ENCODE peak calls at places on chromosomes 7 and 10, in ten cellular contexts. D, F, C, K, Z, H, T, B, S and V are unnamed samples.
A peak's percentile ranks its signal among the peaks of the same experiment; 100 is the strongest.

GRCh38 chr7:79258826-79259225 is 194.6 kb downstream of the MAGI2 start:
- DNase-seq in D (no peak), F (no peak), C (no peak), K (no peak), Z (no peak), H (no peak), T (no peak), B (no peak), S (no peak), V (no peak)

GRCh38 chr7:30836991-30837390 is 65.8 kb downstream of the MINDY4 start:
- DNase-seq in D (no peak), F (no peak), C (no peak), K (no peak), Z (no peak), H (no peak), T (no peak), B (no peak), S (no peak), V (no peak)

GRCh38 chr10:71088054-71088453 is 124.3 kb upstream of the UNC5B start:
- DNase-seq in D (no peak), F (no peak), C (no peak), K (no peak), Z (no peak), H (peak; percentile 19), T (no peak), B (no peak), S (no peak), V (no peak)

GRCh38 chr10:104334965-104335650 is 3.2 kb downstream of the ITPRIP start:
- DNase-seq in D (no peak), F (no peak), C (peak; percentile 16), K (no peak), Z (peak; percentile 70), H (peak; percentile 56), T (peak; percentile 32), B (no peak), S (peak; percentile 20), V (no peak)

GRCh38 chr10:76892766-76893479 is 744.7 kb downstream of the KCNMA1 start:
- DNase-seq in D (no peak), F (no peak), C (no peak), K (no peak), Z (no peak), H (no peak), T (no peak), B (no peak), S (no peak), V (no peak)

GRCh38 chr10:98478430-98479222 is 31.9 kb upstream of the HPS1 start:
- DNase-seq in D (no peak), F (no peak), C (no peak), K (no peak), Z (no peak), H (no peak), T (no peak), B (no peak), S (peak; percentile 9), V (no peak)

GRCh38 chr7:35985126-35985754 is 167.8 kb upstream of the EEPD1 start:
- DNase-seq in D (peak; percentile 83), F (peak; percentile 84), C (peak; percentile 83), K (peak; percentile 88), Z (peak; percentile 80), H (peak; percentile 89), T (peak; percentile 92), B (peak; percentile 65), S (peak; percentile 73), V (peak; percentile 47)

GRCh38 chr10:62818426-62819011 is 2.4 kb upstream of the EGR2 start:
- DNase-seq in D (no peak), F (peak; percentile 68), C (peak; percentile 52), K (no peak), Z (peak; percentile 62), H (no peak), T (peak; percentile 68), B (no peak), S (no peak), V (no peak)

GRCh38 chr7:5690931-5691461 is 90.5 kb downstream of the RNF216 start:
- DNase-seq in D (peak; percentile 35), F (no peak), C (no peak), K (no peak), Z (no peak), H (peak; percentile 76), T (peak; percentile 75), B (no peak), S (peak; percentile 66), V (no peak)

GRCh38 chr7:11415101-11415500 is 416.9 kb downstream of the THSD7A start:
- DNase-seq in D (no peak), F (no peak), C (no peak), K (no peak), Z (no peak), H (no peak), T (no peak), B (no peak), S (no peak), V (no peak)

GRCh38 chr7:99540542-99540941 is 11.4 kb downstream of the FAM200A start:
- DNase-seq in D (no peak), F (no peak), C (no peak), K (no peak), Z (no peak), H (no peak), T (no peak), B (no peak), S (no peak), V (no peak)

GRCh38 chr7:26653430-26653911 is 210.9 kb downstream of the SKAP2 start:
- DNase-seq in D (no peak), F (no peak), C (no peak), K (no peak), Z (peak; percentile 78), H (no peak), T (peak; percentile 61), B (no peak), S (peak; percentile 7), V (no peak)

GRCh38 chr7:129698516-129699418 is 87.2 kb downstream of the NRF1 start:
- DNase-seq in D (no peak), F (no peak), C (no peak), K (no peak), Z (no peak), H (no peak), T (no peak), B (peak; percentile 50), S (no peak), V (peak; percentile 19)

GRCh38 chr7:45890902-45891461 is 2.7 kb downstream of the IGFBP1 start:
- DNase-seq in D (no peak), F (no peak), C (no peak), K (peak; percentile 76), Z (peak; percentile 77), H (no peak), T (no peak), B (peak; percentile 47), S (peak; percentile 57), V (peak; percentile 22)

GRCh38 chr7:12754179-12754578 is 66.7 kb downstream of the ARL4A start:
- DNase-seq in D (no peak), F (no peak), C (no peak), K (no peak), Z (no peak), H (no peak), T (peak; percentile 40), B (no peak), S (peak; percentile 35), V (no peak)

GRCh38 chr10:86817246-86817645 is 60.8 kb downstream of the BMPR1A start:
- DNase-seq in D (no peak), F (no peak), C (no peak), K (no peak), Z (no peak), H (no peak), T (no peak), B (no peak), S (no peak), V (no peak)

GRCh38 chr10:126904807-126905686 is at the start of gene DOCK1:
- DNase-seq in D (peak; percentile 32), F (peak; percentile 78), C (peak; percentile 80), K (no peak), Z (no peak), H (peak; percentile 83), T (peak; percentile 90), B (peak; percentile 67), S (peak; percentile 60), V (peak; percentile 38)

GRCh38 chr7:12327922-12328321 is 75.7 kb downstream of the VWDE start:
- DNase-seq in D (no peak), F (no peak), C (no peak), K (no peak), Z (no peak), H (no peak), T (no peak), B (no peak), S (no peak), V (no peak)

GRCh38 chr10:98390406-98390805 is 24.6 kb downstream of the PYROXD2 start:
- DNase-seq in D (no peak), F (no peak), C (no peak), K (no peak), Z (no peak), H (no peak), T (no peak), B (no peak), S (no peak), V (no peak)

GRCh38 chr10:51137741-51138529 is 63.6 kb downstream of the PRKG1 start:
- DNase-seq in D (no peak), F (no peak), C (no peak), K (no peak), Z (no peak), H (no peak), T (no peak), B (no peak), S (peak; percentile 86), V (no peak)

GRCh38 chr7:122415510-122415909 is 111.0 kb upstream of the FEZF1 start:
- DNase-seq in D (no peak), F (no peak), C (no peak), K (no peak), Z (no peak), H (no peak), T (no peak), B (no peak), S (no peak), V (no peak)

GRCh38 chr7:55552320-55553086 is 19.8 kb downstream of the VOPP1 start:
- DNase-seq in D (peak; percentile 44), F (peak; percentile 21), C (no peak), K (no peak), Z (peak; percentile 90), H (no peak), T (no peak), B (no peak), S (peak; percentile 75), V (no peak)

GRCh38 chr10:20955355-20955893 is 58.3 kb upstream of the NEBL start:
- DNase-seq in D (no peak), F (no peak), C (no peak), K (no peak), Z (no peak), H (no peak), T (no peak), B (no peak), S (peak; percentile 19), V (no peak)

GRCh38 chr10:576130-576465 is 113.4 kb downstream of the DIP2C start:
- DNase-seq in D (no peak), F (no peak), C (no peak), K (no peak), Z (no peak), H (no peak), T (no peak), B (no peak), S (peak; percentile 88), V (no peak)

GRCh38 chr10:56286096-56286495 is 75.0 kb downstream of the ZWINT start:
- DNase-seq in D (no peak), F (no peak), C (no peak), K (no peak), Z (no peak), H (no peak), T (no peak), B (no peak), S (no peak), V (no peak)

GRCh38 chr10:81600185-81600584 is 274.8 kb upstream of the NRG3 start:
- DNase-seq in D (no peak), F (no peak), C (no peak), K (no peak), Z (no peak), H (no peak), T (no peak), B (peak; percentile 30), S (peak; percentile 52), V (no peak)

GRCh38 chr7:41943098-41943577 is 240.2 kb upstream of the INHBA start:
- DNase-seq in D (peak; percentile 86), F (peak; percentile 92), C (peak; percentile 78), K (peak; percentile 86), Z (peak; percentile 68), H (peak; percentile 93), T (peak; percentile 92), B (peak; percentile 77), S (peak; percentile 76), V (peak; percentile 21)

GRCh38 chr10:119233821-119234220 is 26.4 kb downstream of the GRK5 start:
- DNase-seq in D (no peak), F (no peak), C (no peak), K (no peak), Z (no peak), H (no peak), T (no peak), B (no peak), S (no peak), V (no peak)